ENCODE peak calls at places on chromosome 6, in six cellular contexts. One of them, this sample, is unnamed.

GRCh38 chr6:15254074-15254975 is 8.5 kb downstream of the JARID2 start:
- DNase-seq in HCT116: no peak
- DNase-seq in cardiac fibroblast: peak
- DNase-seq in NCI-H748 treated with DMSO at 0.1 percent for 48 hours: no peak
- DNase-seq in activated naive CD4-positive, alpha-beta T cell treated with anti-CD3 and anti-CD28 coated beads, Interleukin-2, amount 50 U/mL, for 72 hours: no peak
- DNase-seq in T follicular helper cell: no peak
- DNase-seq in this sample: peak

GRCh38 chr6:63351995-63352586 is 32.3 kb upstream of the LGSN start:
- DNase-seq in HCT116: peak
- DNase-seq in cardiac fibroblast: peak
- DNase-seq in NCI-H748 treated with DMSO at 0.1 percent for 48 hours: no peak
- DNase-seq in activated naive CD4-positive, alpha-beta T cell treated with anti-CD3 and anti-CD28 coated beads, Interleukin-2, amount 50 U/mL, for 72 hours: no peak
- DNase-seq in T follicular helper cell: no peak
- DNase-seq in this sample: no peak

GRCh38 chr6:47352169-47352568 is 42.5 kb upstream of the TNFRSF21 start:
- DNase-seq in HCT116: no peak
- DNase-seq in cardiac fibroblast: peak
- DNase-seq in NCI-H748 treated with DMSO at 0.1 percent for 48 hours: no peak
- DNase-seq in activated naive CD4-positive, alpha-beta T cell treated with anti-CD3 and anti-CD28 coated beads, Interleukin-2, amount 50 U/mL, for 72 hours: no peak
- DNase-seq in T follicular helper cell: no peak
- DNase-seq in this sample: no peak

GRCh38 chr6:32718879-32719278 is 22.3 kb upstream of the HLA-DQA2 start:
- DNase-seq in HCT116: no peak
- DNase-seq in cardiac fibroblast: no peak
- DNase-seq in NCI-H748 treated with DMSO at 0.1 percent for 48 hours: no peak
- DNase-seq in activated naive CD4-positive, alpha-beta T cell treated with anti-CD3 and anti-CD28 coated beads, Interleukin-2, amount 50 U/mL, for 72 hours: no peak
- DNase-seq in T follicular helper cell: no peak
- DNase-seq in this sample: no peak

GRCh38 chr6:157263146-157263545 is 60.2 kb downstream of the TMEM242 start:
- DNase-seq in HCT116: no peak
- DNase-seq in cardiac fibroblast: no peak
- DNase-seq in NCI-H748 treated with DMSO at 0.1 percent for 48 hours: no peak
- DNase-seq in activated naive CD4-positive, alpha-beta T cell treated with anti-CD3 and anti-CD28 coated beads, Interleukin-2, amount 50 U/mL, for 72 hours: no peak
- DNase-seq in T follicular helper cell: no peak
- DNase-seq in this sample: no peak

GRCh38 chr6:21309791-21310190 is 283.8 kb upstream of the SOX4 start:
- DNase-seq in HCT116: no peak
- DNase-seq in cardiac fibroblast: no peak
- DNase-seq in NCI-H748 treated with DMSO at 0.1 percent for 48 hours: no peak
- DNase-seq in activated naive CD4-positive, alpha-beta T cell treated with anti-CD3 and anti-CD28 coated beads, Interleukin-2, amount 50 U/mL, for 72 hours: no peak
- DNase-seq in T follicular helper cell: no peak
- DNase-seq in this sample: peak

GRCh38 chr6:34836008-34836407 is 44.1 kb downstream of the BLTP3A start:
- DNase-seq in HCT116: no peak
- DNase-seq in cardiac fibroblast: no peak
- DNase-seq in NCI-H748 treated with DMSO at 0.1 percent for 48 hours: no peak
- DNase-seq in activated naive CD4-positive, alpha-beta T cell treated with anti-CD3 and anti-CD28 coated beads, Interleukin-2, amount 50 U/mL, for 72 hours: no peak
- DNase-seq in T follicular helper cell: no peak
- DNase-seq in this sample: no peak

GRCh38 chr6:2086328-2087008 is 158.9 kb downstream of the GMDS start:
- DNase-seq in HCT116: no peak
- DNase-seq in cardiac fibroblast: no peak
- DNase-seq in NCI-H748 treated with DMSO at 0.1 percent for 48 hours: no peak
- DNase-seq in activated naive CD4-positive, alpha-beta T cell treated with anti-CD3 and anti-CD28 coated beads, Interleukin-2, amount 50 U/mL, for 72 hours: no peak
- DNase-seq in T follicular helper cell: no peak
- DNase-seq in this sample: no peak

GRCh38 chr6:19024737-19025136 is 637.6 kb downstream of the RNF144B start:
- DNase-seq in HCT116: peak
- DNase-seq in cardiac fibroblast: peak
- DNase-seq in NCI-H748 treated with DMSO at 0.1 percent for 48 hours: peak
- DNase-seq in activated naive CD4-positive, alpha-beta T cell treated with anti-CD3 and anti-CD28 coated beads, Interleukin-2, amount 50 U/mL, for 72 hours: no peak
- DNase-seq in T follicular helper cell: no peak
- DNase-seq in this sample: no peak

GRCh38 chr6:109644131-109644530 is 46.9 kb downstream of the AK9 start:
- DNase-seq in HCT116: no peak
- DNase-seq in cardiac fibroblast: no peak
- DNase-seq in NCI-H748 treated with DMSO at 0.1 percent for 48 hours: no peak
- DNase-seq in activated naive CD4-positive, alpha-beta T cell treated with anti-CD3 and anti-CD28 coated beads, Interleukin-2, amount 50 U/mL, for 72 hours: no peak
- DNase-seq in T follicular helper cell: no peak
- DNase-seq in this sample: no peak

GRCh38 chr6:14243617-14244016 is 126.0 kb downstream of the CD83 start:
- DNase-seq in HCT116: no peak
- DNase-seq in cardiac fibroblast: no peak
- DNase-seq in NCI-H748 treated with DMSO at 0.1 percent for 48 hours: no peak
- DNase-seq in activated naive CD4-positive, alpha-beta T cell treated with anti-CD3 and anti-CD28 coated beads, Interleukin-2, amount 50 U/mL, for 72 hours: no peak
- DNase-seq in T follicular helper cell: no peak
- DNase-seq in this sample: no peak

GRCh38 chr6:154953644-154954043 is 41.5 kb upstream of the TIAM2 start:
- DNase-seq in HCT116: no peak
- DNase-seq in cardiac fibroblast: no peak
- DNase-seq in NCI-H748 treated with DMSO at 0.1 percent for 48 hours: no peak
- DNase-seq in activated naive CD4-positive, alpha-beta T cell treated with anti-CD3 and anti-CD28 coated beads, Interleukin-2, amount 50 U/mL, for 72 hours: no peak
- DNase-seq in T follicular helper cell: no peak
- DNase-seq in this sample: no peak